ENCODE peak calls at places on chromosomes 5 and 9, in ten cellular contexts. P is BE2C; Y is NCI-H460; R is upper lobe of right lung; B is activated T-cell treated with anti-CD3 and anti-CD28 coated beads, Interleukin-2, amount 50 U/mL, for 1 hour; U is sigmoid colon; K is germinal center; T is effector CD4-positive, alpha-beta T cell; Z is SIG-M5; L is Caki2. Q is an unnamed sample.

GRCh38 chr9:115213777-115214428 is 95.9 kb upstream of the TNC start:
- DNase-seq in B (no peak), Y (no peak), P (no peak), L (peak; percentile 77), T (no peak), U (peak; percentile 78), Z (no peak), R (no peak), K (no peak), Q (peak; percentile 55)

GRCh38 chr5:39148983-39149534 is 70.3 kb downstream of the FYB1 start:
- DNase-seq in K (no peak), T (no peak), B (no peak), U (no peak), P (no peak), Z (no peak), R (no peak), Y (peak; percentile 8), L (no peak), Q (no peak)

GRCh38 chr9:27181381-27181780 is 72.4 kb downstream of the TEK start:
- DNase-seq in R (no peak), U (no peak), T (no peak), L (no peak), Z (no peak), P (no peak), B (no peak), Y (no peak), K (no peak), Q (no peak)

GRCh38 chr5:55418994-55419991 is 111.5 kb downstream of the MTREX start:
- DNase-seq in K (no peak), T (no peak), Z (no peak), R (no peak), B (no peak), Y (no peak), U (no peak), P (no peak), L (peak; percentile 63), Q (no peak)

GRCh38 chr5:103021310-103021709 is 98.6 kb downstream of the GIN1 start:
- DNase-seq in K (no peak), Z (no peak), T (no peak), L (no peak), U (no peak), R (no peak), Y (no peak), P (no peak), B (no peak), Q (no peak)

GRCh38 chr5:41043109-41043747 is 27.9 kb downstream of the MROH2B start:
- DNase-seq in Z (no peak), P (no peak), T (no peak), L (no peak), Y (no peak), R (no peak), B (no peak), K (no peak), U (no peak), Q (no peak)

GRCh38 chr9:120536094-120536493 is 43.9 kb downstream of the CDK5RAP2 start:
- DNase-seq in L (no peak), U (no peak), Y (no peak), T (no peak), R (no peak), Z (no peak), K (no peak), B (no peak), P (peak; percentile 38), Q (no peak)

GRCh38 chr5:123371575-123372179 is 51.5 kb downstream of the CEP120 start:
- DNase-seq in K (no peak), Y (peak; percentile 48), R (peak; percentile 75), P (peak; percentile 80), Z (no peak), U (peak; percentile 65), B (peak; percentile 24), T (peak; percentile 5), L (peak; percentile 8), Q (peak; percentile 75)

GRCh38 chr5:32714836-32715235 is 3.7 kb downstream of the NPR3 start:
- DNase-seq in Y (no peak), P (no peak), L (no peak), T (no peak), B (no peak), R (no peak), Z (no peak), U (no peak), K (no peak), Q (no peak)

GRCh38 chr9:87491488-87491887 is 6.2 kb upstream of the DAPK1 start:
- DNase-seq in B (no peak), T (no peak), K (no peak), R (no peak), P (no peak), U (no peak), L (no peak), Z (no peak), Y (no peak), Q (no peak)

GRCh38 chr5:25489834-25490538 is 845.2 kb upstream of the CDH10 start:
- DNase-seq in L (no peak), K (no peak), U (no peak), R (no peak), Y (peak; percentile 39), Z (peak; percentile 55), T (no peak), P (no peak), B (no peak), Q (no peak)

GRCh38 chr9:133952598-133953550 is 39.2 kb downstream of the VAV2 start:
- DNase-seq in R (no peak), Z (no peak), U (no peak), L (no peak), T (no peak), Y (no peak), B (no peak), P (no peak), K (no peak), Q (no peak)

GRCh38 chr9:4590430-4591122 is 71.5 kb upstream of the PLPP6 start:
- DNase-seq in B (no peak), Y (no peak), T (no peak), Z (no peak), R (no peak), U (no peak), P (no peak), L (no peak), K (no peak), Q (no peak)

GRCh38 chr9:16515879-16516289 is 354.6 kb downstream of the BNC2 start:
- DNase-seq in P (no peak), L (peak; percentile 12), K (no peak), U (no peak), R (no peak), Z (no peak), B (no peak), Y (no peak), T (no peak), Q (no peak)

GRCh38 chr9:129569506-129570449 is 51.1 kb downstream of the C9orf50 start:
- DNase-seq in L (no peak), T (no peak), B (no peak), Y (no peak), P (no peak), U (no peak), Z (no peak), R (no peak), K (peak; percentile 26), Q (peak; percentile 61)

GRCh38 chr5:41157272-41157671 is 56.1 kb downstream of the C6 start:
- DNase-seq in K (no peak), L (no peak), R (no peak), Z (no peak), U (no peak), T (no peak), B (no peak), Y (no peak), P (no peak), Q (no peak)

GRCh38 chr5:169628891-169629290 is 8.2 kb upstream of the DOCK2 start:
- DNase-seq in Z (no peak), B (no peak), R (no peak), L (no peak), Y (no peak), K (no peak), P (no peak), T (no peak), U (no peak), Q (no peak)

GRCh38 chr9:95386843-95387242 is 69.3 kb upstream of the FANCC start:
- DNase-seq in P (no peak), B (no peak), R (no peak), T (no peak), K (no peak), Z (no peak), L (no peak), U (no peak), Y (no peak), Q (no peak)

GRCh38 chr9:132233138-132233537 is 71.3 kb downstream of the NTNG2 start:
- DNase-seq in L (no peak), T (no peak), Y (no peak), Z (no peak), K (no peak), B (no peak), P (no peak), R (no peak), U (no peak), Q (no peak)

GRCh38 chr5:169797577-169797976 is 160.5 kb downstream of the DOCK2 start:
- DNase-seq in U (no peak), T (no peak), B (no peak), Y (no peak), R (no peak), K (no peak), P (no peak), L (no peak), Z (no peak), Q (no peak)

GRCh38 chr5:83368317-83368716 is 103.2 kb upstream of the VCAN start:
- DNase-seq in Z (peak; percentile 92), P (no peak), R (no peak), K (no peak), T (no peak), L (no peak), U (no peak), B (no peak), Y (no peak), Q (peak; percentile 81)

GRCh38 chr9:134570151-134570621 is 71.4 kb upstream of the COL5A1 start:
- DNase-seq in U (peak; percentile 39), L (no peak), R (peak; percentile 38), K (no peak), T (no peak), B (no peak), Y (no peak), P (no peak), Z (no peak), Q (peak; percentile 27)

GRCh38 chr9:124260769-124261603 is 3.2 kb downstream of the NEK6 start:
- DNase-seq in R (no peak), L (peak; percentile 77), U (no peak), P (no peak), T (no peak), Y (no peak), B (no peak), Z (peak; percentile 91), K (no peak), Q (peak; percentile 39)

GRCh38 chr9:110049699-110050450 is 158.1 kb downstream of the C9orf152 start:
- DNase-seq in P (peak; percentile 8), T (no peak), Y (no peak), U (peak; percentile 68), K (peak; percentile 11), L (no peak), Z (no peak), B (peak; percentile 22), R (peak; percentile 69), Q (no peak)

GRCh38 chr9:14316574-14317304 is 2.8 kb upstream of the NFIB start:
- DNase-seq in U (no peak), B (no peak), L (peak; percentile 52), R (no peak), Y (no peak), P (no peak), Z (no peak), K (no peak), T (no peak), Q (peak; percentile 48)

GRCh38 chr5:172556971-172557461 is 84.0 kb upstream of the NEURL1B start:
- DNase-seq in B (no peak), Z (no peak), U (peak; percentile 96), Y (no peak), R (no peak), T (no peak), P (no peak), L (no peak), K (no peak), Q (no peak)

GRCh38 chr5:143652104-143652700 is 159.8 kb upstream of the HMHB1 start:
- DNase-seq in P (no peak), R (no peak), K (no peak), U (no peak), B (no peak), T (no peak), Z (no peak), L (no peak), Y (no peak), Q (no peak)

GRCh38 chr9:3027260-3027659 is 183.4 kb upstream of the PUM3 start:
- DNase-seq in L (no peak), K (no peak), P (no peak), R (no peak), B (no peak), Y (no peak), Z (no peak), T (no peak), U (no peak), Q (no peak)